ENCODE peak calls at places on chromosome 1, in six cellular contexts. D is thoracic aorta, I is HEK293T, W is left colon, J is heart right ventricle, Y is HTR-8/SVneo. Q is an unnamed sample.

GRCh38 chr1:4668738-4669700 is 14.6 kb downstream of the AJAP1 start:
- DNase-seq in D (no peak), I (no peak), W (no peak), J (no peak), Y (peak; percentile 61), Q (no peak)

GRCh38 chr1:226199971-226200370 is 13.4 kb upstream of the ACBD3 start:
- DNase-seq in D (no peak), I (no peak), W (no peak), J (no peak), Y (no peak), Q (no peak)

GRCh38 chr1:6860401-6860800 is 75.1 kb downstream of the CAMTA1 start:
- DNase-seq in D (no peak), I (no peak), W (no peak), J (no peak), Y (no peak), Q (no peak)

GRCh38 chr1:188937965-188938551 is 1539.6 kb downstream of the BRINP3 start:
- DNase-seq in D (no peak), I (peak; percentile 5), W (no peak), J (no peak), Y (no peak), Q (no peak)

GRCh38 chr1:33119050-33119449 is 38.1 kb downstream of the AZIN2 start:
- DNase-seq in D (no peak), I (no peak), W (no peak), J (no peak), Y (no peak), Q (no peak)

GRCh38 chr1:10429868-10430215 is 391 bp upstream of the CENPS start:
- DNase-seq in D (no peak), I (no peak), W (no peak), J (no peak), Y (no peak), Q (no peak)

GRCh38 chr1:27663735-27664119 is 8.3 kb downstream of the IFI6 start:
- DNase-seq in D (no peak), I (no peak), W (no peak), J (no peak), Y (no peak), Q (no peak)

GRCh38 chr1:166701603-166702090 is 137.6 kb upstream of the POGK start:
- DNase-seq in D (no peak), I (no peak), W (no peak), J (no peak), Y (no peak), Q (no peak)

GRCh38 chr1:180266275-180267210 is 36.5 kb downstream of the LHX4 start:
- DNase-seq in D (no peak), I (no peak), W (no peak), J (no peak), Y (no peak), Q (no peak)

GRCh38 chr1:6180578-6181311 is 624 bp upstream of the CHD5 start:
- DNase-seq in D (no peak), I (no peak), W (no peak), J (no peak), Y (no peak), Q (no peak)

GRCh38 chr1:66571789-66572188 is 37.8 kb downstream of the SGIP1 start:
- DNase-seq in D (no peak), I (no peak), W (no peak), J (no peak), Y (no peak), Q (no peak)

GRCh38 chr1:52402860-52403240 is 1.4 kb downstream of the ORC1 start:
- DNase-seq in D (no peak), I (no peak), W (no peak), J (no peak), Y (no peak), Q (no peak)

GRCh38 chr1:41827991-41828570 is 90.6 kb downstream of the HIVEP3 start:
- DNase-seq in D (no peak), I (no peak), W (no peak), J (peak; percentile 26), Y (no peak), Q (no peak)

GRCh38 chr1:198679535-198680173 is 40.8 kb downstream of the PTPRC start:
- DNase-seq in D (no peak), I (no peak), W (peak; percentile 18), J (no peak), Y (no peak), Q (no peak)

GRCh38 chr1:158830074-158830677 is 975 bp upstream of the MNDA start:
- DNase-seq in D (no peak), I (no peak), W (no peak), J (no peak), Y (no peak), Q (no peak)

GRCh38 chr1:95431216-95431615 is 197.2 kb downstream of the RWDD3 start:
- DNase-seq in D (no peak), I (no peak), W (no peak), J (no peak), Y (no peak), Q (no peak)

GRCh38 chr1:32138965-32139364 is 31.1 kb downstream of the KPNA6 start:
- DNase-seq in D (no peak), I (no peak), W (no peak), J (no peak), Y (peak; percentile 51), Q (no peak)

GRCh38 chr1:21259316-21260076 is 30.8 kb downstream of the ECE1 start:
- DNase-seq in D (no peak), I (no peak), W (no peak), J (no peak), Y (no peak), Q (no peak)

GRCh38 chr1:239963861-239964260 is 127.8 kb upstream of the FMN2 start:
- DNase-seq in D (no peak), I (no peak), W (no peak), J (no peak), Y (no peak), Q (no peak)

GRCh38 chr1:34292472-34292871 is 115.8 kb downstream of the C1orf94 start:
- DNase-seq in D (no peak), I (no peak), W (no peak), J (no peak), Y (no peak), Q (no peak)

GRCh38 chr1:11940260-11940921 is 5.9 kb downstream of the PLOD1 start:
- DNase-seq in D (no peak), I (no peak), W (peak; percentile 44), J (no peak), Y (no peak), Q (no peak)

GRCh38 chr1:180153032-180153431 is 1.6 kb upstream of the QSOX1 start:
- DNase-seq in D (no peak), I (no peak), W (no peak), J (no peak), Y (no peak), Q (peak; percentile 26)

GRCh38 chr1:244012232-244012631 is 38.9 kb upstream of the ZBTB18 start:
- DNase-seq in D (no peak), I (no peak), W (no peak), J (peak; percentile 10), Y (no peak), Q (no peak)

GRCh38 chr1:154626456-154627246 is 18.7 kb upstream of the ADAR start:
- DNase-seq in D (no peak), I (peak; percentile 32), W (peak; percentile 9), J (no peak), Y (no peak), Q (no peak)

GRCh38 chr1:62196091-62196690 is 1.5 kb downstream of the L1TD1 start:
- DNase-seq in D (no peak), I (no peak), W (no peak), J (no peak), Y (no peak), Q (no peak)

GRCh38 chr1:234519506-234519905 is 40.5 kb upstream of the TARBP1 start:
- DNase-seq in D (no peak), I (no peak), W (no peak), J (no peak), Y (no peak), Q (no peak)

GRCh38 chr1:198287916-198288315 is 131.1 kb downstream of the NEK7 start:
- DNase-seq in D (no peak), I (no peak), W (no peak), J (no peak), Y (no peak), Q (no peak)

GRCh38 chr1:21926065-21926464 is 11.0 kb downstream of the HSPG2 start:
- DNase-seq in D (no peak), I (no peak), W (no peak), J (no peak), Y (no peak), Q (no peak)

GRCh38 chr1:90718411-90719320 is 1.6 kb upstream of the BARHL2 start:
- DNase-seq in D (no peak), I (peak; percentile 42), W (no peak), J (no peak), Y (no peak), Q (no peak)

GRCh38 chr1:15938628-15939161 is 37.2 kb downstream of the ZBTB17 start:
- DNase-seq in D (no peak), I (no peak), W (no peak), J (no peak), Y (no peak), Q (no peak)